ENCODE peak calls at places on chromosomes 3 and 15, in six cellular contexts. V is MCF 10A, Y is fibroblast of lung, D is endothelial cell, N is HT-29, T is A549. R is an unnamed sample.
A peak's percentile ranks its signal among the peaks of the same experiment; 100 is the strongest.

GRCh38 chr3:72888546-72889309 is 882 bp downstream of the GXYLT2 start:
- DNase-seq in N (no peak), T (no peak), D (peak; percentile 11), Y (peak; percentile 37), V (no peak), R (no peak)

GRCh38 chr15:66369773-66370651 is 13.5 kb upstream of the TIPIN start:
- DNase-seq in D (peak; percentile 39), N (peak; percentile 48), Y (peak; percentile 12), V (peak; percentile 54), T (peak; percentile 58), R (no peak)

GRCh38 chr3:186922790-186923189 is 7.5 kb upstream of the ST6GAL1 start:
- DNase-seq in T (no peak), V (peak; percentile 72), D (no peak), Y (no peak), N (no peak), R (no peak)

GRCh38 chr3:115660646-115661442 is 37.5 kb downstream of the GAP43 start:
- DNase-seq in N (no peak), Y (peak; percentile 41), D (no peak), V (no peak), T (no peak), R (no peak)

GRCh38 chr3:193871093-193871485 is 264.9 kb upstream of the HES1 start:
- DNase-seq in N (peak; percentile 44), Y (no peak), V (no peak), T (no peak), D (no peak), R (no peak)

GRCh38 chr3:170717410-170718402 is 131.8 kb upstream of the SLC7A14 start:
- DNase-seq in N (no peak), D (no peak), V (peak; percentile 85), T (no peak), Y (peak; percentile 79), R (no peak)

GRCh38 chr3:115804722-115805121 is 181.4 kb downstream of the GAP43 start:
- DNase-seq in Y (peak; percentile 92), N (no peak), V (peak; percentile 88), T (peak; percentile 66), D (no peak), R (no peak)

GRCh38 chr15:50224606-50225005 is 40.9 kb downstream of the HDC start:
- DNase-seq in N (no peak), Y (peak; percentile 16), T (no peak), D (no peak), V (no peak), R (no peak)